ENCODE peak calls at places on chromosomes 13 and 19, in seven cellular contexts. P is vagina, O is thyroid gland, C is IMR-90, G is transverse colon, K is heart left ventricle, T is ovary. D is an unnamed sample.

GRCh38 chr19:45632468-45633196 is 6.6 kb downstream of the EML2 start:
- DNase-seq in P (no peak), O (peak; percentile 72), C (peak; percentile 89), G (peak; percentile 70), K (peak; percentile 85), T (peak; percentile 49), D (peak; percentile 90)

GRCh38 chr19:13839193-13839937 is 37.6 kb upstream of the NANOS3 start:
- DNase-seq in P (no peak), O (peak; percentile 87), C (peak; percentile 84), G (peak; percentile 88), K (peak; percentile 96), T (peak; percentile 71), D (peak; percentile 77)

GRCh38 chr13:50708461-50708860 is 135.0 kb downstream of the DLEU7 start:
- DNase-seq in P (no peak), O (no peak), C (no peak), G (no peak), K (no peak), T (no peak), D (no peak)

GRCh38 chr19:57465680-57466381 is 8.9 kb upstream of the VN1R1 start:
- DNase-seq in P (no peak), O (no peak), C (peak; percentile 24), G (peak; percentile 17), K (no peak), T (no peak), D (no peak)

GRCh38 chr19:1470864-1471513 is 8.0 kb downstream of the C19orf25 start:
- DNase-seq in P (no peak), O (peak; percentile 14), C (no peak), G (no peak), K (no peak), T (no peak), D (no peak)

GRCh38 chr19:50046649-50047503 is 21.1 kb downstream of the ZNF473 start:
- DNase-seq in P (no peak), O (peak; percentile 82), C (peak; percentile 18), G (peak; percentile 50), K (no peak), T (no peak), D (peak; percentile 43)

GRCh38 chr13:103859952-103860351 is 793.7 kb upstream of the SLC10A2 start:
- DNase-seq in P (no peak), O (no peak), C (no peak), G (no peak), K (no peak), T (no peak), D (no peak)

GRCh38 chr19:1315470-1316166 is 29.9 kb downstream of the EFNA2 start:
- DNase-seq in P (no peak), O (peak; percentile 27), C (peak; percentile 25), G (peak; percentile 64), K (peak; percentile 77), T (peak; percentile 71), D (peak; percentile 44)

GRCh38 chr19:36060430-36060829 is 5.7 kb downstream of the WDR62 start:
- DNase-seq in P (no peak), O (no peak), C (peak; percentile 63), G (peak; percentile 24), K (peak; percentile 70), T (no peak), D (no peak)

GRCh38 chr13:112836940-112837339 is 132.1 kb upstream of the MCF2L start:
- DNase-seq in P (no peak), O (no peak), C (no peak), G (no peak), K (no peak), T (no peak), D (no peak)

GRCh38 chr19:1907563-1908363 is 2.6 kb downstream of the ADAT3 start:
- DNase-seq in P (peak; percentile 96), O (peak; percentile 16), C (no peak), G (peak; percentile 84), K (no peak), T (no peak), D (no peak)

GRCh38 chr19:7811989-7812388 is 18.0 kb upstream of the EVI5L start:
- DNase-seq in P (no peak), O (no peak), C (peak; percentile 28), G (no peak), K (no peak), T (no peak), D (no peak)

GRCh38 chr13:77986699-77987098 is 68.1 kb upstream of the EDNRB start:
- DNase-seq in P (no peak), O (no peak), C (no peak), G (no peak), K (no peak), T (no peak), D (no peak)

GRCh38 chr19:57171551-57172081 is 4.3 kb upstream of the DUXA start:
- DNase-seq in P (no peak), O (peak; percentile 42), C (peak; percentile 39), G (peak; percentile 10), K (peak; percentile 72), T (peak; percentile 62), D (peak; percentile 10)

GRCh38 chr13:35953537-35954206 is 177.5 kb downstream of the DCLK1 start:
- DNase-seq in P (no peak), O (peak; percentile 42), C (peak; percentile 94), G (peak; percentile 49), K (no peak), T (peak; percentile 84), D (peak; percentile 70)

GRCh38 chr19:3403489-3404323 is 37.3 kb downstream of the NFIC start:
- DNase-seq in P (no peak), O (peak; percentile 96), C (peak; percentile 97), G (peak; percentile 80), K (peak; percentile 91), T (peak; percentile 95), D (peak; percentile 88)

GRCh38 chr13:44734204-44734707 is 158.1 kb upstream of the TSC22D1 start:
- DNase-seq in P (no peak), O (peak; percentile 60), C (peak; percentile 34), G (no peak), K (peak; percentile 75), T (no peak), D (peak; percentile 85)

GRCh38 chr13:113741101-113741731 is 17.8 kb upstream of the TMEM255B start:
- DNase-seq in P (no peak), O (no peak), C (no peak), G (no peak), K (peak; percentile 41), T (no peak), D (no peak)

GRCh38 chr13:49858183-49858856 is 65.8 kb upstream of the KPNA3 start:
- DNase-seq in P (no peak), O (no peak), C (peak; percentile 99), G (peak; percentile 10), K (no peak), T (no peak), D (peak; percentile 36)

GRCh38 chr13:111021270-111021669 is 93.8 kb upstream of the ARHGEF7 start:
- DNase-seq in P (no peak), O (no peak), C (no peak), G (no peak), K (no peak), T (no peak), D (no peak)

GRCh38 chr13:36275190-36276002 is 22.2 kb downstream of the CCDC169 start:
- DNase-seq in P (no peak), O (peak; percentile 30), C (peak; percentile 72), G (no peak), K (no peak), T (peak; percentile 25), D (peak; percentile 55)

GRCh38 chr19:8973501-8974091 is 36.6 kb downstream of the MUC16 start:
- DNase-seq in P (no peak), O (no peak), C (no peak), G (no peak), K (no peak), T (no peak), D (no peak)

GRCh38 chr19:41555752-41556151 is 20.2 kb upstream of the CEACAM21 start:
- DNase-seq in P (no peak), O (no peak), C (no peak), G (no peak), K (no peak), T (no peak), D (no peak)

GRCh38 chr13:107736149-107736548 is 479.2 kb downstream of the LIG4 start:
- DNase-seq in P (no peak), O (no peak), C (no peak), G (no peak), K (no peak), T (no peak), D (no peak)

GRCh38 chr19:41575998-41576397 is at the start of gene CEACAM21:
- DNase-seq in P (no peak), O (peak; percentile 21), C (no peak), G (peak; percentile 66), K (peak; percentile 77), T (no peak), D (no peak)

GRCh38 chr13:40318366-40318765 is 348.1 kb downstream of the FOXO1 start:
- DNase-seq in P (no peak), O (peak; percentile 81), C (no peak), G (peak; percentile 20), K (peak; percentile 70), T (peak; percentile 51), D (peak; percentile 62)

GRCh38 chr13:30847697-30848307 is 58.3 kb upstream of the MEDAG start:
- DNase-seq in P (no peak), O (no peak), C (peak; percentile 99), G (no peak), K (no peak), T (no peak), D (no peak)

DNA sequence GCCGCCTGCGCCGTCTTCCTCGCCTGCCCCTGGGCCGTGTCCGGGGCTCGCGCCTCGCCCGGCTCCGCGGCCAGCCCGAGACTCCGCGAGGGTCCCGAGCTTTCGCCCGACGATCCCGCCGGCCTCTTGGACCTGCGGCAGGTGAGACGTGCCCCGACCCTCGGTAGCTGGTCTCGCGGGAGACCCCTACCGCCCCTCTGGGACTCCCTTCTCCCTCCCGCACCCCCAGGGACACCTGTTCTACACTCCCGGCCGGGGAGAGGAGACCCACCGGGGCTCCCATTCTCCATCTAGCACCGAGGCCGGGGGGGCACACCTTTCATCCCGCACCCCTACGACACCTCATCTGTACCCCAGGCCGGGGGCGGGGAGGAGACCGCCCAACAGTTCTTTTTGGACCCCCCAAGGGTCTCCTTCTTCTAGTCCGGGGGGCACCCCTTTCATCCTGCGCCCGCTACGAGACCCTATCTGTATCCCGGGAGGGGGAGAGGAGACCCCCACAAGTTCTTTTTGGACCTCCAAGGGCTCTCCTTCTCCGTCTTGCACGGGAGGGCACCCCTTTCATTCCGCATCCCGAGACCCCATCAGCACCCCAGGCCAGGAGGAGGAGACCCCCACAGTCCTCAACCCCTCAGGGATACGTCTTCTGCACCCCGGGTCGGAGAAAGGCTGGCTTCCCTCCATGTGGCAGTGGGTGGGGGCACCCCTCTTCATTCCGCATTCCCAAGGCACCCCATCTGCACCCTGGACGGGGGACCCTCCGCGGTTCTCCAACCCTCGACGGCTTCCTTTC is 533 bp downstream of the TNFSF9 start:
- DNase-seq in P (no peak), O (no peak), C (no peak), G (no peak), K (peak; percentile 68), T (no peak), D (no peak)
- H3K27ac ChIP-seq in P (peak overlapping the region; percentile 46), O (no peak overlapping the region), C (no peak overlapping the region), G (peak overlapping the region; percentile 72), K (no peak overlapping the region), T (no peak overlapping the region), D (no peak overlapping the region)

GRCh38 chr13:90246005-90246404 is 1101.5 kb upstream of the MIR17HG start:
- DNase-seq in P (no peak), O (no peak), C (no peak), G (no peak), K (no peak), T (no peak), D (no peak)
- TF ChIP-seq POLR2A in P (no peak), O (no peak), C (no peak), G (no peak), K (no peak), T (no peak), D (no peak)

GRCh38 chr19:47450478-47450877 is 21.2 kb downstream of the SLC8A2 start:
- DNase-seq in P (no peak), O (no peak), C (no peak), G (no peak), K (peak; percentile 15), T (no peak), D (no peak)
- TF ChIP-seq CTCF in P (no peak), O (no peak), C (no peak), G (no peak), K (no peak), T (no peak), D (no peak)

GRCh38 chr13:96850538-96850937 is 143.7 kb downstream of the OXGR1 start:
- DNase-seq in P (no peak), O (peak; percentile 87), C (no peak), G (no peak), K (no peak), T (no peak), D (no peak)
- H3K27ac ChIP-seq in P (no peak overlapping the region), O (no peak overlapping the region), C (no peak overlapping the region), G (no peak overlapping the region), K (no peak overlapping the region), T (no peak overlapping the region), D (no peak overlapping the region)

D was measured in prostate gland.